ENCODE peak calls at places on chromosomes 13 and 19, in ten cellular contexts. X is spleen; J is heart right ventricle; A is lower lobe of right lung; E is fibroblast of mammary gland; B is AG09319; L is endothelial cell; P is tibial artery; K is CD4-positive, alpha-beta T cell; I is pancreas. O is an unnamed sample.

GRCh38 chr19:45882652-45883585 is 3.0 kb downstream of the IRF2BP1 start:
- DNase-seq in K (peak; percentile 80), I (peak; percentile 99), J (peak; percentile 80), B (peak; percentile 67), A (peak; percentile 90), P (peak; percentile 85), X (peak; percentile 94), L (peak; percentile 94), E (peak; percentile 86), O (peak; percentile 95)

GRCh38 chr13:50228527-50228926 is 213.3 kb downstream of the KCNRG start:
- DNase-seq in A (no peak), J (no peak), B (no peak), L (no peak), P (no peak), I (no peak), E (no peak), X (no peak), K (no peak), O (no peak)

GRCh38 chr19:39596911-39597310 is 5.4 kb upstream of the LGALS13 start:
- DNase-seq in P (no peak), L (no peak), K (no peak), X (no peak), J (no peak), B (no peak), I (no peak), A (no peak), E (no peak), O (no peak)

GRCh38 chr13:111371211-111371610 is 50.8 kb downstream of the TEX29 start:
- DNase-seq in P (no peak), I (no peak), K (no peak), J (no peak), E (peak; percentile 49), A (no peak), L (no peak), X (no peak), B (no peak), O (no peak)

GRCh38 chr19:58395979-58396627 is 647 bp downstream of the RNF225 start:
- DNase-seq in A (no peak), J (no peak), B (no peak), I (no peak), L (no peak), E (peak; percentile 32), P (no peak), X (no peak), K (no peak), O (no peak)

GRCh38 chr19:39236527-39236926 is 8.3 kb downstream of the IFNL3 start:
- DNase-seq in E (no peak), I (peak; percentile 29), X (peak; percentile 85), K (no peak), A (no peak), L (no peak), J (no peak), B (no peak), P (no peak), O (no peak)

GRCh38 chr13:75425216-75426009 is 56.6 kb downstream of the TBC1D4 start:
- DNase-seq in K (no peak), E (no peak), J (no peak), L (no peak), B (no peak), P (no peak), I (no peak), A (no peak), X (no peak), O (peak; percentile 56)

GRCh38 chr13:44894001-44894770 is 95.1 kb downstream of the NUFIP1 start:
- DNase-seq in I (no peak), E (no peak), X (no peak), K (no peak), P (no peak), J (no peak), L (no peak), B (no peak), A (no peak), O (no peak)

GRCh38 chr13:57992416-57992815 is 360.9 kb downstream of the PCDH17 start:
- DNase-seq in X (no peak), P (no peak), L (no peak), I (no peak), A (no peak), K (no peak), E (no peak), B (no peak), J (no peak), O (no peak)

GRCh38 chr13:111288276-111288675 is 32.2 kb upstream of the TEX29 start:
- DNase-seq in L (no peak), X (no peak), I (no peak), J (no peak), P (no peak), A (no peak), K (no peak), E (no peak), B (no peak), O (no peak)

GRCh38 chr19:13212759-13213330 is 62.6 kb downstream of the IER2 start:
- DNase-seq in B (no peak), L (peak; percentile 61), I (peak; percentile 65), K (peak; percentile 74), J (peak; percentile 67), P (peak; percentile 70), X (peak; percentile 94), A (peak; percentile 81), E (peak; percentile 63), O (peak; percentile 40)

GRCh38 chr13:73751290-73751689 is 382.9 kb downstream of the KLF12 start:
- DNase-seq in P (no peak), X (no peak), J (no peak), E (no peak), L (no peak), K (no peak), A (no peak), I (no peak), B (no peak), O (no peak)

GRCh38 chr13:100550433-100550832 is 38.2 kb downstream of the GGACT start:
- DNase-seq in B (peak; percentile 63), A (no peak), X (no peak), L (no peak), P (peak; percentile 66), J (no peak), K (no peak), E (peak; percentile 71), I (no peak), O (no peak)

GRCh38 chr13:106617561-106617960 is 49.6 kb upstream of the ARGLU1 start:
- DNase-seq in K (no peak), I (no peak), X (no peak), P (no peak), B (no peak), L (no peak), E (peak; percentile 61), J (no peak), A (no peak), O (no peak)

GRCh38 chr13:99834246-99834645 is 137.3 kb downstream of the ZIC5 start:
- DNase-seq in B (no peak), E (no peak), K (no peak), A (no peak), I (no peak), P (no peak), J (no peak), L (no peak), X (no peak), O (no peak)

GRCh38 chr19:29273000-29273691 is 60.2 kb upstream of the UQCRFS1 start:
- DNase-seq in E (no peak), J (no peak), P (no peak), X (no peak), B (no peak), L (no peak), A (no peak), K (no peak), I (no peak), O (no peak)

GRCh38 chr13:47220453-47221150 is 323.7 kb upstream of the HTR2A start:
- DNase-seq in I (no peak), K (no peak), X (no peak), L (no peak), J (no peak), A (no peak), E (no peak), P (no peak), B (no peak), O (no peak)
- TF ChIP-seq CTCF in I (no peak), K (no peak), X (no peak), L (no peak), J (no peak), A (no peak), E (no peak), P (no peak), B (no peak), O (peak; percentile 0)

GRCh38 chr13:22589880-22590279 is 590.9 kb upstream of the SGCG start:
- DNase-seq in K (no peak), E (no peak), J (no peak), A (no peak), P (no peak), B (no peak), L (no peak), I (no peak), X (no peak), O (no peak)

GRCh38 chr13:22596157-22596863 is 584.5 kb upstream of the SGCG start:
- DNase-seq in J (no peak), P (no peak), B (no peak), L (no peak), A (no peak), E (peak; percentile 1), I (no peak), X (no peak), K (no peak), O (no peak)

GRCh38 chr13:22592515-22592914 is 588.3 kb upstream of the SGCG start:
- DNase-seq in P (no peak), K (no peak), L (no peak), I (no peak), J (no peak), X (no peak), E (peak; percentile 36), A (no peak), B (no peak), O (no peak)

DNA sequence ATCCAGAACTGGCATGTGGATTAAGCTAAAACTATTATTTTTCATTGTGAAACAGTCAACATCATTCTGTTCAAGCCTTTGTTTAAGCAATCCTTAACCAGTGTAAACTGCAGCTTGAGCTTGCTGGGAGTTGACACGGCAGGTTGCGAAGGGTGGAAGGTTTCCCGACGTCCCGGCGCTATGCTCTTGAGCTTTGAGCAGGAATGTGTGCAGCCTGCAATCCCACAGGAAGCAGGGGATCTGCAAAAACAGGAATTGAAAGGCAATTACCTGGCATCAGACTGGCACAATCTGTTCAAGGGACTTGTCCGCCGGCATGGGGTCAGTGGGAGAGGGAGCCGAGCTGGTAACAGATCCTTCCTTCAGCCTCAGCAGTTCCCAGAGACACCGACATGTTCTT is 586.7 kb upstream of the SGCG start:
- DNase-seq in A (no peak), B (no peak), L (no peak), P (no peak), E (no peak), X (no peak), I (no peak), J (no peak), K (no peak), O (no peak)
- TF ChIP-seq CTCF in A (no peak), B (no peak), L (no peak), P (no peak), E (no peak), X (no peak), I (no peak), J (no peak), K (no peak), O (no peak)

GRCh38 chr13:31234729-31235128 is 35.0 kb downstream of the B3GLCT start:
- DNase-seq in K (no peak), I (no peak), E (peak; percentile 8), A (no peak), X (no peak), J (no peak), L (no peak), B (no peak), P (no peak), O (no peak)
- TF ChIP-seq CTCF in K (no peak), I (no peak), E (peak; percentile 31), A (no peak), X (no peak), J (no peak), L (peak; percentile 44), B (peak; percentile 31), P (no peak), O (peak; percentile 36)

GRCh38 chr13:41605319-41606285 is 148.3 kb downstream of the RGCC start:
- DNase-seq in P (no peak), X (no peak), B (no peak), L (no peak), K (no peak), J (no peak), A (no peak), I (no peak), E (no peak), O (no peak)
- TF ChIP-seq CTCF in P (no peak), X (no peak), B (no peak), L (no peak), K (no peak), J (no peak), A (no peak), I (no peak), E (peak; percentile 6), O (no peak)

O was measured in GM06990.